ENCODE peak calls at places on chromosomes 7 and 10, in five cellular contexts. P is left ventricle myocardium inferior, Y is IMR-90, S is lower leg skin, X is uterus. J is an unnamed sample.

GRCh38 chr10:126191192-126191591 is 197.1 kb downstream of the ADAM12 start:
- DNase-seq in P (no peak), Y (no peak), S (no peak), X (no peak), J (no peak)

GRCh38 chr7:99459087-99459486 is 6.9 kb downstream of the ATP5MF start:
- DNase-seq in P (no peak), Y (no peak), S (no peak), X (no peak), J (no peak)

GRCh38 chr7:2670171-2670570 is 17.8 kb upstream of the AMZ1 start:
- DNase-seq in P (no peak), Y (no peak), S (no peak), X (no peak), J (no peak)

GRCh38 chr10:4194231-4194630 is 409.2 kb upstream of the KLF6 start:
- DNase-seq in P (no peak), Y (peak; percentile 56), S (no peak), X (no peak), J (no peak)

GRCh38 chr7:100003711-100004661 is 11.4 kb upstream of the ZKSCAN1 start:
- DNase-seq in P (no peak), Y (no peak), S (no peak), X (no peak), J (peak; percentile 71)

GRCh38 chr7:91850455-91850854 is 30.0 kb downstream of the MTERF1 start:
- DNase-seq in P (no peak), Y (peak; percentile 28), S (no peak), X (no peak), J (no peak)

GRCh38 chr7:2687338-2687869 is 598 bp upstream of the AMZ1 start:
- DNase-seq in P (no peak), Y (peak; percentile 75), S (no peak), X (no peak), J (no peak)

GRCh38 chr7:21108182-21108581 is 319.7 kb upstream of the SP4 start:
- DNase-seq in P (no peak), Y (no peak), S (no peak), X (no peak), J (no peak)

GRCh38 chr10:104113557-104113956 is 8.4 kb upstream of the SFR1 start:
- DNase-seq in P (no peak), Y (no peak), S (no peak), X (no peak), J (no peak)

GRCh38 chr7:43569424-43569823 is 13.5 kb upstream of the STK17A start:
- DNase-seq in P (no peak), Y (peak; percentile 84), S (no peak), X (no peak), J (no peak)

GRCh38 chr7:2635810-2636701 is 4.3 kb downstream of the TTYH3 start:
- DNase-seq in P (peak; percentile 69), Y (no peak), S (no peak), X (no peak), J (no peak)

GRCh38 chr7:20797174-20798080 is 10.7 kb upstream of the SP8 start:
- DNase-seq in P (no peak), Y (no peak), S (peak; percentile 29), X (no peak), J (no peak)

GRCh38 chr7:131517218-131517923 is 39.1 kb downstream of the PODXL start:
- DNase-seq in P (no peak), Y (no peak), S (no peak), X (no peak), J (no peak)

GRCh38 chr7:8277394-8277982 is 15.5 kb upstream of the ICA1 start:
- DNase-seq in P (no peak), Y (no peak), S (no peak), X (no peak), J (no peak)

GRCh38 chr10:12252882-12253546 is 57.0 kb downstream of the CDC123 start:
- DNase-seq in P (no peak), Y (peak; percentile 34), S (no peak), X (no peak), J (no peak)

GRCh38 chr10:12186324-12186723 is 9.4 kb downstream of the NUDT5 start:
- DNase-seq in P (no peak), Y (no peak), S (no peak), X (no peak), J (no peak)

GRCh38 chr10:26438534-26439269 is 561 bp downstream of the APBB1IP start:
- DNase-seq in P (peak; percentile 34), Y (no peak), S (no peak), X (no peak), J (no peak)

GRCh38 chr10:44733743-44734488 is 177.2 kb upstream of the TMEM72 start:
- DNase-seq in P (no peak), Y (no peak), S (no peak), X (no peak), J (no peak)

GRCh38 chr10:123393170-123393569 is 239.0 kb downstream of the BUB3 start:
- DNase-seq in P (no peak), Y (no peak), S (no peak), X (no peak), J (no peak)

GRCh38 chr7:36644625-36645422 is 79.5 kb downstream of the AOAH start:
- DNase-seq in P (no peak), Y (no peak), S (peak; percentile 51), X (no peak), J (no peak)

GRCh38 chr10:5811387-5811821 is 1.8 kb downstream of the GDI2 start:
- DNase-seq in P (no peak), Y (peak; percentile 64), S (no peak), X (no peak), J (no peak)

GRCh38 chr10:29130190-29130673 is 158.6 kb upstream of the LYZL1 start:
- DNase-seq in P (no peak), Y (peak; percentile 51), S (no peak), X (no peak), J (no peak)

GRCh38 chr10:45470098-45471012 is 96.3 kb downstream of the ALOX5 start:
- DNase-seq in P (no peak), Y (peak; percentile 87), S (no peak), X (no peak), J (no peak)

GRCh38 chr10:7891634-7892033 is 73.3 kb downstream of the TAF3 start:
- DNase-seq in P (no peak), Y (peak; percentile 50), S (no peak), X (no peak), J (no peak)

GRCh38 chr10:132176647-132177046 is 10.1 kb upstream of the DPYSL4 start:
- DNase-seq in P (no peak), Y (no peak), S (no peak), X (no peak), J (no peak)

GRCh38 chr7:23277359-23277989 is 21.7 kb upstream of the MALSU1 start:
- DNase-seq in P (no peak), Y (peak; percentile 75), S (no peak), X (no peak), J (no peak)

GRCh38 chr10:18681366-18681765 is 22.1 kb downstream of the ARL5B start:
- DNase-seq in P (no peak), Y (peak; percentile 50), S (no peak), X (no peak), J (no peak)

GRCh38 chr7:158409816-158410330 is 177.8 kb downstream of the PTPRN2 start:
- DNase-seq in P (no peak), Y (no peak), S (no peak), X (no peak), J (no peak)

GRCh38 chr7:155529346-155529745 is 17.0 kb downstream of the CNPY1 start:
- DNase-seq in P (no peak), Y (no peak), S (no peak), X (no peak), J (no peak)

GRCh38 chr10:2731940-2732339 is 335.4 kb upstream of the PFKP start:
- DNase-seq in P (no peak), Y (no peak), S (no peak), X (no peak), J (no peak)

GRCh38 chr7:3589756-3590155 is 288.7 kb downstream of the SDK1 start:
- DNase-seq in P (no peak), Y (no peak), S (no peak), X (no peak), J (no peak)

GRCh38 chr7:30162133-30162532 is 27.3 kb downstream of the MTURN start:
- DNase-seq in P (no peak), Y (no peak), S (no peak), X (no peak), J (no peak)

GRCh38 chr10:87867453-87867852 is 4.0 kb downstream of the PTEN start:
- DNase-seq in P (no peak), Y (no peak), S (no peak), X (no peak), J (no peak)

GRCh38 chr10:87870154-87870553 is 6.7 kb downstream of the PTEN start:
- DNase-seq in P (no peak), Y (no peak), S (no peak), X (no peak), J (no peak)

GRCh38 chr10:87865201-87866025 is 2.0 kb downstream of the PTEN start:
- DNase-seq in P (no peak), Y (no peak), S (no peak), X (no peak), J (no peak)

GRCh38 chr10:87866575-87866974 is 3.1 kb downstream of the PTEN start:
- DNase-seq in P (no peak), Y (no peak), S (no peak), X (no peak), J (no peak)

DNA sequence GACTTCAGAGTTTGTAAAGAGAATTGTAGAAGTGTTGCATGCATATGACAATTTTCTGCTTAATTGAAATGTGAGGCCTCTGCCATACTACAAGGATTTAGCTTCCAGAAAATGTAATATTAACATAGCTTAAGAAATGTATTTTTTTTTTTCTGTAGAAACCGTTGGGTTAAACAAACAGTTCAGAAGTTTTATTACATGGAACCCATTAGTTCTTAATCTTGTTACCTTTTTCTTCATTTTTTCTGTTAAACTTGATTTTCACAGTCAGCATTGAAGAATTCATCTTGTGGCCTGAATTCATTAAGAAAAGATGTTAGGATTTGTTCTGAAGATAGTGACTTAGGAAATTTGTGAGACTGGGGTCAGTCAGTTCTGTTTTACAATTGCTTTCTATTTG is 4.9 kb downstream of the PTEN start:
- DNase-seq in P (no peak), Y (no peak), S (no peak), X (no peak), J (no peak)
- H3K4me3 ChIP-seq in P (peak overlapping the region; percentile 86), Y (peak overlapping the region; percentile 24), S (no peak overlapping the region), X (peak overlapping the region; percentile 81), J (peak overlapping the region; percentile 93)

GRCh38 chr7:84181628-84182027 is 13.0 kb downstream of the SEMA3A start:
- DNase-seq in P (no peak), Y (no peak), S (no peak), X (no peak), J (no peak)
- H3K4me3 ChIP-seq in P (no peak overlapping the region), Y (no peak overlapping the region), S (no peak overlapping the region), X (no peak overlapping the region), J (no peak overlapping the region)

DNA sequence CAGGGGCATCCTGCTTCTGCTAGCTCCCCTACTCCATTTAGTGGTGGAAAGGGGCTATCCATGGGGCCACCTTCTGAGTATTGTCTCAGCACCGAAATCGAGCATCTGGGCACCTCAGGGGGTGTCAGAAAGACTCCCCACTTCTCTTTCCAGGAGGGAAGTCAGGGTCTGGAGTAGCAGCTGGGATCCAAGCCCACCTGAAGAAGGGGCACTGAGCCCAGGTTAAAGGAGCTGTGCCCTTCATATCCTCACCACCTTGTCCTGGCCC is 2.6 kb downstream of the FLNC start:
- DNase-seq in P (no peak), Y (no peak), S (no peak), X (no peak), J (no peak)
- H3K4me3 ChIP-seq in P (peak overlapping the region; percentile 76), Y (peak overlapping the region; percentile 99), S (no peak overlapping the region), X (peak overlapping the region; percentile 70), J (peak overlapping the region; percentile 68)

GRCh38 chr7:1144269-1144771 is 15.7 kb downstream of the ZFAND2A start:
- DNase-seq in P (peak; percentile 50), Y (no peak), S (no peak), X (no peak), J (peak; percentile 48)
- H3K4me3 ChIP-seq in P (no peak overlapping the region), Y (no peak overlapping the region), S (no peak overlapping the region), X (no peak overlapping the region), J (no peak overlapping the region)

J was measured in dorsolateral prefrontal cortex.